ENCODE peak calls at places on chromosome 4, in four cellular contexts. B is T47D, P is EH, M is mucosa of descending colon. Z is an unnamed sample.

GRCh38 chr4:73450398-73451004 is 14.5 kb downstream of the AFP start:
- DNase-seq in B (no peak), P (peak), M (no peak), Z (no peak)

GRCh38 chr4:26028793-26029511 is 114.9 kb downstream of the SMIM20 start:
- DNase-seq in B (no peak), P (peak), M (peak), Z (peak)

GRCh38 chr4:87865960-87866598 is 33.3 kb downstream of the MEPE start:
- DNase-seq in B (no peak), P (peak), M (no peak), Z (no peak)

GRCh38 chr4:14831447-14831846 is 170.8 kb upstream of the CPEB2 start:
- DNase-seq in B (no peak), P (no peak), M (no peak), Z (no peak)

GRCh38 chr4:99630857-99631256 is 26.8 kb downstream of the C4orf54 start:
- DNase-seq in B (no peak), P (no peak), M (no peak), Z (no peak)

GRCh38 chr4:158913766-158914165 is 144.9 kb downstream of the FNIP2 start:
- DNase-seq in B (no peak), P (peak), M (no peak), Z (no peak)

GRCh38 chr4:176920694-176921093 is 128.0 kb upstream of the VEGFC start:
- DNase-seq in B (no peak), P (peak), M (no peak), Z (no peak)

GRCh38 chr4:7699040-7699439 is 240.6 kb downstream of the AFAP1 start:
- DNase-seq in B (no peak), P (peak), M (no peak), Z (no peak)

Z was measured in germinal center.